ENCODE peak calls at places on chromosomes 2 and 18, in seven cellular contexts. B is stomach, X is AG04450, U is tibial nerve, V is ovary, H is Panc1, E is tibial artery. F is an unnamed sample.

GRCh38 chr2:240502059-240502429 is 55.7 kb downstream of the ANKMY1 start:
- DNase-seq in E (no peak), X (no peak), V (no peak), B (peak), U (no peak), H (no peak), F (peak)

GRCh38 chr2:148130571-148130970 is 109.7 kb downstream of the MBD5 start:
- DNase-seq in H (no peak), V (no peak), U (no peak), B (no peak), X (peak), E (no peak), F (no peak)

GRCh38 chr2:58054264-58054663 is 7.7 kb downstream of the VRK2 start:
- DNase-seq in H (no peak), B (no peak), U (no peak), E (no peak), V (no peak), X (no peak), F (no peak)

GRCh38 chr2:26772064-26773001 is 8.2 kb downstream of the SLC35F6 start:
- DNase-seq in H (peak), U (peak), E (peak), V (peak), X (no peak), B (peak), F (peak)

GRCh38 chr18:45103319-45104070 is 422.8 kb downstream of the SETBP1 start:
- DNase-seq in U (no peak), H (no peak), E (no peak), V (no peak), B (no peak), X (no peak), F (no peak)

GRCh38 chr2:20625491-20625919 is 25.4 kb downstream of the HS1BP3 start:
- DNase-seq in X (no peak), U (no peak), E (peak), B (no peak), V (no peak), H (no peak), F (peak)

GRCh38 chr18:12750076-12750707 is 47.4 kb downstream of the PSMG2 start:
- DNase-seq in E (no peak), V (no peak), X (no peak), H (no peak), U (no peak), B (no peak), F (no peak)

GRCh38 chr2:23198316-23199114 is 186.5 kb upstream of the KLHL29 start:
- DNase-seq in H (no peak), V (no peak), B (no peak), X (no peak), E (no peak), U (no peak), F (no peak)

GRCh38 chr2:61534926-61535325 is 3.2 kb downstream of the XPO1 start:
- DNase-seq in V (no peak), B (no peak), E (no peak), X (no peak), H (no peak), U (no peak), F (no peak)

GRCh38 chr18:57087985-57088384 is 58.9 kb upstream of the BOD1L2 start:
- DNase-seq in V (no peak), H (no peak), U (no peak), X (no peak), B (no peak), E (no peak), F (no peak)

GRCh38 chr18:56748698-56749268 is 97.6 kb downstream of the WDR7 start:
- DNase-seq in E (no peak), U (no peak), B (no peak), H (no peak), V (no peak), X (peak), F (no peak)

GRCh38 chr2:226756131-226756530 is 43.5 kb downstream of the IRS1 start:
- DNase-seq in E (no peak), X (peak), H (peak), V (no peak), B (no peak), U (no peak), F (no peak)

GRCh38 chr2:199223791-199224190 is 233.9 kb downstream of the SATB2 start:
- DNase-seq in E (no peak), H (no peak), X (no peak), V (no peak), B (no peak), U (no peak), F (no peak)

GRCh38 chr2:162153608-162154224 is 1.7 kb upstream of the GCG start:
- DNase-seq in E (no peak), H (peak), B (peak), U (peak), X (no peak), V (no peak), F (peak)

GRCh38 chr2:70480468-70480867 is 73.2 kb downstream of the TGFA start:
- DNase-seq in X (no peak), B (no peak), V (no peak), H (no peak), E (no peak), U (no peak), F (no peak)
- H3K4me3 ChIP-seq in X (no peak), B (no peak), V (no peak), H (no peak), E (no peak), U (no peak), F (no peak)

DNA sequence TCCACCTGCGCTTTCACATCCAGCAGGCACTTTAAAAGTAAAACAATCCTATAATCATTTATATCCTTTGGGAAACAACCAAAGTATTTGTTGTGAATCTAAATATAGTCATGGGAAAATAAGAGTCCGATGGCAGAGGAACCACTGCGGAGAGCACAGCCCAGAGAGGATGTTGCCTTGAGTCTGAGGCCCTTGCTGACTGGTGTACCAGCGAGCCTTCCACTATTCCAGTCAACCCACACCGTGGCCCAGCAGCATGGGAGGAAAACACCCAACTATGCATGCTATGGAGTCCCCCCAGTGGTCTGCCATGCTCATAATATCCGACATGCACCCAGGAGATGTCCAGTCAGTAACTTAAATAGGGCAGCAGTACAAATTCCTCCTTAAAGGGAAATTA is 21.6 kb downstream of the KANSL3 start:
- DNase-seq in B (no peak), X (no peak), H (no peak), U (no peak), E (no peak), V (no peak), F (no peak)
- H3K27ac ChIP-seq in B (no peak), X (no peak), H (no peak), U (no peak), E (peak), V (no peak), F (peak)

DNA sequence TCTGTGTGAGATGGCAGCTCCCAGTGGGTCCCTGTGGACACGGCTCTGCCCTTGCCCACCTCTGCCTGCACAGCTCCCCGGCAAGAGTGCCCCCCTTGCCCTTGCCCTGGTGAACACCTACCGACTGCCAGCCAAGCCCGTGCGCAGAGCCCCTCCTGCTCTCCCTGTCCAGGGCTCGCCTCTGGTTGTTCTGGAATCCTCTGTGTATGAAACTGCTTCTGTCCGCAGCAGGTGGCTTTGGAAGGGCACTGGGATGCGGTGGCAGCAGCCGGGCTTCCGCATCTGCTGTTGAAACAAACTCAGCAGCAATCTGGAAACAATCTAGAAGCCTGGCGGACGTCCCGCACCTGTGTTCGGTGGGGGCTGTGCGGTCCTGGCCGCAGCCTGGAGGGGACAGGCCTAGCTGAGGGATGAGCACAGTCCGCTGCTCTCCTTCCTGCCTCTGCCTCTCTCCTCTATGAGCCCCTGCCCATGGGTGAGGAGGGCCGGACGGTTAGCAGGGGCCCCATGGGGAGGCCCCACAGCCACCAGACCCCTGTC is 34.0 kb upstream of the KLF11 start:
- DNase-seq in U (no peak), B (peak), H (no peak), X (no peak), E (no peak), V (no peak), F (no peak)
- H3K4me3 ChIP-seq in U (no peak), B (no peak), H (no peak), X (no peak), E (no peak), V (no peak), F (no peak)

GRCh38 chr2:169694894-169695260 is 608 bp downstream of the PHOSPHO2 start:
- DNase-seq in U (no peak), X (no peak), H (no peak), B (no peak), V (no peak), E (no peak), F (no peak)
- H3K27ac ChIP-seq in U (peak), X (no peak), H (peak), B (peak), V (peak), E (peak), F (peak)

DNA sequence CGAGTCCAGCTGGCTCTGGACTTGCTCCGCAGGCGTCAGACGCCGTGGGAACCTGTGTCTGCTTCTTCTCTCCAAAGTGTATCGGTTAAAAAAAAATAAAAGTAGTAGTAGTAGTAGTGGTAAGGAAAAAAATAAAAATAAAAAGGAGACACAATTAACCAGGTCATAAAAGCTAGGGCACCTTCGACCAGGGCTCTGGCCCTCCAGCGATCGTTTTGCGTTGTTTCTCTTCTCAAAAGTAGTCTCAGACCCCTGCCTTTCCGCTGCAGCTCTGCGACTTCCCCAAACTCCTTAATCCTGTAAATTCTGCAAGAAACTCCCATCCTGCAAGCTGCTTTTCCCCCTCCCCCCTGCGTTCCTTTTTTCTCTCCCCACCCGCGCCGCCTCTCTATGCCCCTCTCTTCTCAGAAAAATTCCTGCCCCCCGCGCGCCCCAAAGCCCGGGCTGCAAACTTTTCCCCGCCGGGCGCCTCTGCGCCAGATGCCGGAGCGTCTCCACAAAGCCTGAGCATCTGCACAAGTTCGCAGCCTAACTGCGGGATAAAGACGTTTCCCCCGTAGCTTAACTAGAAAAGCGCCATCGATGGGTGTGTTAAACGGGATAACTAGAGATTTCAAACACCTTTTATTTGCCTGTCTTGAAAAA is 1.9 kb upstream of the SALL3 start:
- DNase-seq in H (no peak), X (no peak), U (no peak), V (no peak), E (no peak), B (no peak), F (no peak)
- H3K4me3 ChIP-seq in H (no peak), X (no peak), U (no peak), V (no peak), E (no peak), B (no peak), F (no peak)

GRCh38 chr2:24708537-24709152 is 84.5 kb downstream of the PTRHD1 start:
- DNase-seq in H (peak), V (no peak), E (no peak), U (no peak), X (peak), B (no peak), F (no peak)

GRCh38 chr2:24697792-24698191 is 95.4 kb downstream of the PTRHD1 start:
- DNase-seq in B (no peak), X (no peak), V (no peak), U (no peak), H (no peak), E (no peak), F (no peak)

GRCh38 chr2:24707141-24707540 is 86.0 kb downstream of the PTRHD1 start:
- DNase-seq in E (no peak), U (no peak), X (no peak), H (no peak), B (no peak), V (no peak), F (no peak)

GRCh38 chr2:24704682-24705081 is 88.5 kb downstream of the PTRHD1 start:
- DNase-seq in B (no peak), X (no peak), V (no peak), H (no peak), U (no peak), E (no peak), F (no peak)

DNA sequence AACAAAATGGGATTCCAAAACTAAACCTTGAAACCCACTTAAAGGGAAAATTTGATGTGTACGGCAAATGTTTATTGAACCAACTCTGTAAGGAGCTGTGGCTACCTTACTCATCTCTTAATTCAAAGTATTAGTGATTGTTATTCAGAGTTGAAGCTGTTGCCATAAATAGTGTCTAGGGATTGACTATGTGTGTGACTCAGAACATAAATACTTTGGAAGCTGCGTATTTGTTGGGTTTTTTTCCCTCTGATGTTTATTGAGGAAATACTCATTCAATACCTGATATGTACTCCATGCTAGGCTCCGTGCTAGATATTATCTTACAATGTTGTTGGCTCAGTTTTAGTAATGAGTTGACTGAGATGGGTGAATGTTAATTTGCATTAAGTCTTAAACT is 90.4 kb downstream of the PTRHD1 start:
- DNase-seq in U (no peak), V (no peak), X (peak), H (peak), B (no peak), E (no peak), F (no peak)
- H3K27ac ChIP-seq in U (no peak), V (no peak), X (no peak), H (no peak), B (no peak), E (no peak), F (peak)